ENCODE peak calls at places on chromosomes 12 and 14, in five cellular contexts. D is RWPE2, K is activated B cell treated with CpG ODN at 0.5 μM for 24 hours, O is psoas muscle, S is Calu3. X is an unnamed sample.

GRCh38 chr12:62291888-62292760 is 31.9 kb downstream of the USP15 start:
- DNase-seq in K (no peak), D (no peak), O (peak), S (peak), X (no peak)

GRCh38 chr12:16347391-16348298 is at the start of gene MGST1:
- DNase-seq in O (peak), S (peak), D (peak), K (no peak), X (peak)

GRCh38 chr12:3681595-3681921 is 71.4 kb downstream of the CRACR2A start:
- DNase-seq in K (no peak), O (no peak), D (no peak), S (no peak), X (no peak)

GRCh38 chr14:60654303-60654925 is 5.1 kb upstream of the SIX1 start:
- DNase-seq in O (no peak), D (no peak), K (no peak), S (no peak), X (no peak)

GRCh38 chr12:14871247-14871646 is 14.4 kb downstream of the MGP start:
- DNase-seq in D (no peak), K (no peak), S (no peak), O (no peak), X (no peak)

GRCh38 chr12:113997365-113997764 is 31.2 kb upstream of the RBM19 start:
- DNase-seq in O (no peak), K (no peak), D (no peak), S (no peak), X (no peak)

GRCh38 chr14:91245029-91245428 is 525 bp upstream of the GPR68 start:
- DNase-seq in S (no peak), K (no peak), O (no peak), D (no peak), X (no peak)

GRCh38 chr14:21749306-21749868 is 75.8 kb upstream of the OR4E1 start:
- DNase-seq in O (no peak), S (no peak), D (no peak), K (no peak), X (no peak)

GRCh38 chr14:104887623-104888488 is 22.8 kb downstream of the CEP170B start:
- DNase-seq in S (no peak), D (peak), K (peak), O (peak), X (no peak)

GRCh38 chr14:52351561-52352491 is 37.7 kb downstream of the PTGER2 start:
- DNase-seq in D (no peak), O (no peak), S (no peak), K (no peak), X (no peak)

GRCh38 chr12:18818584-18818983 is 80.7 kb downstream of the CAPZA3 start:
- DNase-seq in K (no peak), O (no peak), S (no peak), D (no peak), X (no peak)

GRCh38 chr12:111773801-111774551 is 7.2 kb downstream of the ALDH2 start:
- DNase-seq in K (no peak), O (peak), D (no peak), S (peak), X (no peak)

GRCh38 chr12:132837693-132838463 is 9.2 kb upstream of the GOLGA3 start:
- DNase-seq in S (no peak), D (no peak), K (no peak), O (peak), X (no peak)

GRCh38 chr14:105281354-105282097 is 19.3 kb downstream of the BRF1 start:
- DNase-seq in K (no peak), S (no peak), D (no peak), O (no peak), X (peak)

GRCh38 chr14:101028971-101029667 is 125.6 kb upstream of the RTL1 start:
- DNase-seq in O (no peak), S (no peak), D (peak), K (no peak), X (no peak)

GRCh38 chr14:37587881-37588666 is 7.0 kb downstream of the FOXA1 start:
- DNase-seq in O (no peak), K (no peak), S (peak), D (no peak), X (no peak)

GRCh38 chr14:81831128-81831815 is 297.6 kb upstream of the SEL1L start:
- DNase-seq in S (no peak), O (peak), D (no peak), K (no peak), X (no peak)

GRCh38 chr12:131049002-131049401 is 95.3 kb downstream of the ADGRD1 start:
- DNase-seq in O (peak), K (no peak), D (peak), S (no peak), X (no peak)

GRCh38 chr12:113194971-113195391 is 9.5 kb downstream of the RITA1 start:
- DNase-seq in O (no peak), S (no peak), D (no peak), K (no peak), X (peak)

GRCh38 chr12:19412844-19413243 is 26.4 kb upstream of the AEBP2 start:
- DNase-seq in S (no peak), K (no peak), D (no peak), O (no peak), X (no peak)

GRCh38 chr12:26768611-26769603 is 64.1 kb downstream of the ITPR2 start:
- DNase-seq in O (no peak), S (peak), K (no peak), D (no peak), X (no peak)

GRCh38 chr12:9115731-9116689 is at the start of gene A2M:
- DNase-seq in S (no peak), O (no peak), K (no peak), D (no peak), X (no peak)

GRCh38 chr12:126430921-126431320 is 1365.7 kb downstream of the AACS start:
- DNase-seq in D (no peak), S (no peak), O (no peak), K (no peak), X (no peak)

GRCh38 chr12:32264995-32265394 is 134.4 kb upstream of the FGD4 start:
- DNase-seq in K (peak), D (no peak), O (no peak), S (no peak), X (no peak)

GRCh38 chr12:32265461-32265860 is 133.9 kb upstream of the FGD4 start:
- DNase-seq in O (no peak), K (no peak), D (no peak), S (no peak), X (no peak)

GRCh38 chr12:32257695-32258496 is 141.5 kb upstream of the FGD4 start:
- DNase-seq in K (no peak), D (no peak), S (no peak), O (no peak), X (no peak)

GRCh38 chr12:32265920-32266319 is 133.4 kb upstream of the FGD4 start:
- DNase-seq in K (no peak), D (no peak), O (no peak), S (no peak), X (no peak)

DNA sequence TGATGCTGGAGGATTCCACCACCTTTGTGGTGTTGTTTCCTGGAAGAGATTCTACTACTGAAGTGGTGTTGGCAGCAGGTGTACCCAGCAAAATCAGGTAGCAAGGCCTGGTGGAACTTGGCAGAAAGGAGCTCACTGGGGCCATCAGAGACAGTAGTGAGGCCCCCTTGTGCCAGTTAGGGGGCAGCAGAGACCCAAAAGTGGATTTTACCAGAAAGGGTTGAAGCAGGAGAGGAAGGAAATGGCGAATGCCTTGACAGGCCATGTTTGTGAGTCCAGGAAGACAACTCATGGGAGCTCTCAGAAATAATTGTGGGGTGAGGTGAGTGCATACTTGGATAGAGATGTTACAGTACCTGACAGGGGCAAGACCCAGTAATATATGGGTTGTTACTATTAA is 137.7 kb upstream of the FGD4 start:
- DNase-seq in D (no peak), O (no peak), S (no peak), K (no peak), X (peak)
- TF ChIP-seq CTCF in D (no peak), O (no peak), S (no peak), K (no peak), X (peak)

GRCh38 chr14:77140937-77141591 is 527 bp downstream of the ZDHHC22 start:
- DNase-seq in S (peak), K (peak), D (no peak), O (no peak), X (peak)
- TF ChIP-seq CTCF in S (peak), K (no peak), D (peak), O (peak), X (peak)

GRCh38 chr12:42238240-42239140 is at the start of gene YAF2:
- DNase-seq in S (peak), K (peak), D (peak), O (peak), X (peak)

GRCh38 chr12:42235426-42235825 is 2.6 kb downstream of the YAF2 start:
- DNase-seq in K (no peak), S (no peak), O (no peak), D (no peak), X (no peak)

GRCh38 chr12:42236017-42236416 is 2.0 kb downstream of the YAF2 start:
- DNase-seq in O (no peak), D (no peak), S (no peak), K (no peak), X (no peak)

GRCh38 chr12:42237853-42238239 is 202 bp downstream of the YAF2 start:
- DNase-seq in D (no peak), O (no peak), S (no peak), K (no peak), X (no peak)

GRCh38 chr12:42237052-42237852 is 796 bp downstream of the YAF2 start:
- DNase-seq in D (no peak), O (peak), S (peak), K (peak), X (peak)
- TF ChIP-seq CTCF in D (peak), O (peak), S (no peak), K (no peak), X (peak)

DNA sequence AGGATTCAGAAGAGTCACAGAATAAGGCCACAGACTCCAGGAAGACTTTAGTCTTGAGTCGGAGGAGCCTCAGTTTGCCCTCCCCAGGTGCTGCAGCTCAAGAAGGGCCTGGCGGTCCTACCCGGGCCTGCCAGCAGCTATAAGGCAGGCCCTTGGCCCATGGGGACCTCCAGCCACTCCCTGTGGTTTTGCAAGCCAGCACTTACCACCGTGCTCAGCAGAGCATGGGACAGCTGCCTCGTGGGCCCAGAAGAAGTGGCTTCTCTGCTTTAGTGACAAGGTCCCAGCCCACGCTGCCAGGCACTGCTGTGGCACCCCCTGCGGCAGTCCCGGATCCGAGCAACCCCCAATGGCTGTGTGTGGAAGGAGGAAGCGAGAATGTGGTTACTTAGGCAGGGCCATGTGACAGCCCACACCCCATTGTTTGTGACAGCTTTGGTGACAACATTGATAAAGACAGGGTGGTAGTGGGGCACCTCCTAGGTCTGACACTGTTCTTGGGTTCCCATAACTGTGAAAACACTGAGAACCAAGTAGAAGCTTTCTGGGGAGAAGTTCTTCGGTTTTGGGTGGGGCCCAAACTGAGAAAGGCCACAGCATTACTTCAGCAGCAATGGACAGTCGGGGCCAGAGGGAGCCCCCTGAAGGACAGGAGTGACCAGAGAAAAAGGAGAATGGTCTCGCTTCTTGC is at the start of gene SELPLG:
- DNase-seq in O (peak), S (no peak), K (peak), D (no peak), X (no peak)
- TF ChIP-seq CTCF in O (no peak), S (no peak), K (no peak), D (no peak), X (no peak)

GRCh38 chr12:76176935-76177334 is 92.5 kb upstream of the NAP1L1 start:
- DNase-seq in K (no peak), S (no peak), D (no peak), O (no peak), X (no peak)

GRCh38 chr12:76183459-76184186 is 99.1 kb upstream of the NAP1L1 start:
- DNase-seq in S (peak), D (peak), K (no peak), O (no peak), X (peak)

GRCh38 chr12:76180401-76181277 is 96.2 kb upstream of the NAP1L1 start:
- DNase-seq in O (no peak), D (no peak), S (no peak), K (no peak), X (peak)

DNA sequence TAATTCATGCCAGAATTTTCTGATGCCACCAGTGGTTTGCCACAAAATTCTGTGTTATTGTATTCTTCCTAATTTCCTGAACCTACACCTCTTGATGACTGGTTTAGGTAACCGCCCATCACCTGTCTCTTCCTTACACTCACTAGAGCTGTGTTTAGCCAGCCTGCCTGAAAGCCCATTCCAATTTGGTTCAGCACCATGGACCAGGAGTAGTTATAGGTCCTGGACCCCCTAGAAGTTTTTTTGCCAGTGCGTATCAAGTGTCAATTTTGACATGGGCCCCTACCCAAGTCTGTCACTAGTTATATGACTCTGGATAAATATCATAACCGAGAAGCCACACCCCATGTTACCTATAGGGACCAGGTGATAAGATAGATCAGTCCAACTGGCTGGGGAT is 94.0 kb upstream of the NAP1L1 start:
- DNase-seq in D (no peak), K (no peak), O (no peak), S (no peak), X (no peak)
- TF ChIP-seq CTCF in D (no peak), K (no peak), O (no peak), S (no peak), X (no peak)

DNA sequence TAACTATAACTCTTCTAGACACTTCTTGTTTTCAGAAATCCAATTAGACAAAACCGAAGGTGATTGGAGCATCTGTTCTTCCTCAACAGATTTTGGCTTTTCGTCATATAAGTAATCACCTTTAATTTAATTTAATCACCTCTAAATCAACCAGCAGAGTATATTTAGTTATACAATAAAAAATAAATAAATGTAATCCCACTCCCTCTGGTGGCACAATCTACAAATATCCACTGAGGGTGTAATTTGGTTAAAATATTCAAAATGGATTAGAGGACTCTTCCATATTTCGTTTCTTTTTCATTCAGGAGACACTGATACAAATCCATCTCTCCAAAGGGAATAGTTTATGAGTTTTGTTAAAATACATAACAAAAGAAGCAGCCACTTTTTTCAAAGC is 18.3 kb upstream of the SLC35F4 start:
- DNase-seq in K (no peak), S (no peak), D (no peak), O (no peak), X (no peak)
- TF ChIP-seq CTCF in K (no peak), S (peak), D (peak), O (no peak), X (no peak)

DNA sequence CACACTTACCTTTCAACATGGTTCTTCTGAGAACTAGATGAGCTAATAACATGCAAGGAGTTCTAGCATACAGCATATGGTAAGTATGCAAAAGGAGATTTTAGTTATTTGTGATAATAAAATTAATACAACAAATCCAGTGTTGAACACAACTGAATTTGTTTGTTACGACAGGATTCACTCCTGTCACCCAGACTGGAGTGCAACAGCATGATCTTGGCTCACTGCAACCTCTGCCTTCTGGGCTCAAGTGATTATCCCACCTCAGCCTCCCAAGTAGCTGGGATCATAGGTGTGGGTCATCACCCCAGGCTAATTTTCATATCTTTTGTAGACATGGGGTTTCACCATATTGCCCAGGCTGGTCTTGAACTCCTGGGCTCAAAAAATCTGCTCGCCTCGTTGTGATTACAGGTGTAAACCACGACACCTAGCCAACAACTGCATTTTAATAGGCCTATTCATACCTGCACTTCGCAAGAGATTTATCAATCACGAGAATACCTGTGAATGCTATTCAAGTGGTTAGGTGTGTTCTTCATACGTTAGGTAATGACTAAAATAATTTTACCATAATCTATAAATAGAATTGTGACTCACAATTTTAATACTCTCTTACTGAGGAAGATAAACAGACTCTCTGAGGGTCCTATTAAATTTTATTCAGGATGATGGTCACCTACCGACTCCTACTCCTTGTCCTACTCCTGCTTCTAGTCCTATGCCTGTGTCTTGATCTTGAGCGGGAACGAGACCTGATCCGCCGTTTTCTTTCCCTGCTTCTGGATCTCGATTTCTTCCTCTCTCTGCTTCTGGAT is 10.0 kb downstream of the RSRC2 start:
- DNase-seq in S (no peak), D (no peak), K (no peak), O (no peak), X (no peak)
- TF ChIP-seq CTCF in S (no peak), D (no peak), K (no peak), O (no peak), X (no peak)